ENCODE peak calls at places on chromosomes 4 and X, in seven cellular contexts. Z, M, E, A, S, D and Y are unnamed samples.
A peak's percentile ranks its signal among the peaks of the same experiment; 100 is the strongest.

GRCh38 chr4:109434007-109434792 is 585 bp downstream of the SEC24B start:
- DNase-seq in S (peak; percentile 18), M (peak; percentile 74), Z (peak; percentile 34), D (peak; percentile 24), E (no peak), A (peak; percentile 64), Y (no peak)

GRCh38 chrX:30822068-30822671 is 66.9 kb downstream of the TAB3 start:
- DNase-seq in A (no peak), Z (no peak), E (no peak), S (no peak), M (no peak), D (no peak), Y (no peak)

GRCh38 chrX:153921070-153921469 is 5.0 kb downstream of the ARHGAP4 start:
- DNase-seq in E (no peak), Z (no peak), S (no peak), M (no peak), A (no peak), D (no peak), Y (no peak)

GRCh38 chrX:84796321-84796720 is 207.4 kb upstream of the APOOL start:
- DNase-seq in D (no peak), E (no peak), Z (no peak), S (no peak), M (no peak), A (no peak), Y (no peak)

GRCh38 chr4:27662426-27662825 is 801.8 kb downstream of the STIM2 start:
- DNase-seq in M (no peak), A (no peak), Z (no peak), S (no peak), D (no peak), E (no peak), Y (no peak)

GRCh38 chr4:185202984-185203379 is 818 bp downstream of the CFAP97 start:
- DNase-seq in S (no peak), A (no peak), M (no peak), Z (peak; percentile 24), D (no peak), E (no peak), Y (no peak)

GRCh38 chr4:56909083-56909981 is 1.6 kb downstream of the REST start:
- DNase-seq in D (peak; percentile 64), A (peak; percentile 66), Z (peak; percentile 69), S (peak; percentile 65), M (peak; percentile 77), E (peak; percentile 36), Y (no peak)

GRCh38 chrX:25941559-25942250 is 196.4 kb upstream of the MAGEB18 start:
- DNase-seq in D (no peak), A (no peak), S (no peak), Z (no peak), E (no peak), M (no peak), Y (peak; percentile 2)

GRCh38 chrX:39574178-39574577 is 523.6 kb downstream of the BCOR start:
- DNase-seq in A (no peak), S (no peak), M (no peak), E (no peak), Z (no peak), D (no peak), Y (no peak)

GRCh38 chr4:34824515-34824914 is 1419.8 kb downstream of the ARAP2 start:
- DNase-seq in M (no peak), A (no peak), Z (no peak), E (no peak), S (no peak), D (no peak), Y (no peak)

GRCh38 chr4:91279899-91280298 is 1023.9 kb upstream of the GRID2 start:
- DNase-seq in S (no peak), A (no peak), M (no peak), D (no peak), E (no peak), Z (no peak), Y (no peak)

GRCh38 chr4:116016201-116016600 is 902.8 kb upstream of the NDST4 start:
- DNase-seq in D (no peak), Z (no peak), M (peak; percentile 48), A (no peak), S (no peak), E (peak; percentile 21), Y (peak; percentile 42)

GRCh38 chrX:48493890-48494364 is 14.9 kb upstream of the PORCN start:
- DNase-seq in S (no peak), A (no peak), Z (no peak), D (peak; percentile 30), M (no peak), E (no peak), Y (no peak)

GRCh38 chr4:120847019-120847582 is 75.4 kb downstream of the PRDM5 start:
- DNase-seq in A (no peak), E (no peak), D (no peak), S (no peak), M (no peak), Z (no peak), Y (no peak)

GRCh38 chrX:31931225-31931624 is 859.4 kb upstream of the FTHL17 start:
- DNase-seq in D (no peak), S (no peak), Z (no peak), M (no peak), E (no peak), A (no peak), Y (peak; percentile 47)

GRCh38 chrX:68139791-68140190 is 293.5 kb downstream of the OPHN1 start:
- DNase-seq in Z (no peak), M (no peak), S (peak; percentile 5), E (no peak), A (no peak), D (no peak), Y (no peak)

GRCh38 chr4:105369988-105370387 is 103.9 kb downstream of the PPA2 start:
- DNase-seq in S (no peak), A (no peak), Z (no peak), D (no peak), E (no peak), M (no peak), Y (no peak)

GRCh38 chr4:153014460-153014859 is 78.3 kb downstream of the FHDC1 start:
- DNase-seq in E (peak; percentile 9), S (peak; percentile 13), A (no peak), M (no peak), Z (no peak), D (no peak), Y (no peak)

GRCh38 chrX:150879855-150880807 is 18.3 kb downstream of the CD99L2 start:
- DNase-seq in Z (no peak), A (no peak), D (peak; percentile 8), M (no peak), E (no peak), S (no peak), Y (no peak)